ENCODE peak calls at places on chromosomes 11 and 22, in ten cellular contexts. One of them, this sample, is unnamed.
A peak's percentile ranks its signal among the peaks of the same experiment; 100 is the strongest.

GRCh38 chr11:33296695-33297094 is 39.5 kb downstream of the HIPK3 start:
- DNase-seq in PC-3: no peak
- DNase-seq in body of pancreas: no peak
- DNase-seq in heart right ventricle: no peak
- DNase-seq in MCF 10A: no peak
- DNase-seq in esophagus muscularis mucosa: no peak
- DNase-seq in CD4-positive, alpha-beta T cell: no peak
- DNase-seq in tibial artery: no peak
- DNase-seq in neural crest cell: no peak
- DNase-seq in BJ: no peak
- DNase-seq in this sample: no peak

GRCh38 chr22:39183991-39184585 is 31.6 kb upstream of the CBX7 start:
- DNase-seq in PC-3: peak; percentile 3
- DNase-seq in body of pancreas: peak; percentile 84
- DNase-seq in heart right ventricle: no peak
- DNase-seq in MCF 10A: no peak
- DNase-seq in esophagus muscularis mucosa: no peak
- DNase-seq in CD4-positive, alpha-beta T cell: no peak
- DNase-seq in tibial artery: no peak
- DNase-seq in neural crest cell: no peak
- DNase-seq in BJ: no peak
- DNase-seq in this sample: no peak

GRCh38 chr11:45517171-45517770 is 148.2 kb downstream of the CHST1 start:
- DNase-seq in PC-3: no peak
- DNase-seq in body of pancreas: no peak
- DNase-seq in heart right ventricle: no peak
- DNase-seq in MCF 10A: no peak
- DNase-seq in esophagus muscularis mucosa: no peak
- DNase-seq in CD4-positive, alpha-beta T cell: no peak
- DNase-seq in tibial artery: no peak
- DNase-seq in neural crest cell: no peak
- DNase-seq in BJ: no peak
- DNase-seq in this sample: no peak

GRCh38 chr22:42895087-42895486 is 38.0 kb upstream of the ARFGAP3 start:
- DNase-seq in PC-3: no peak
- DNase-seq in body of pancreas: no peak
- DNase-seq in heart right ventricle: no peak
- DNase-seq in MCF 10A: no peak
- DNase-seq in esophagus muscularis mucosa: no peak
- DNase-seq in CD4-positive, alpha-beta T cell: no peak
- DNase-seq in tibial artery: no peak
- DNase-seq in neural crest cell: no peak
- DNase-seq in BJ: no peak
- DNase-seq in this sample: no peak

GRCh38 chr11:113184498-113184897 is 129.9 kb upstream of the TTC12 start:
- DNase-seq in PC-3: peak; percentile 75
- DNase-seq in body of pancreas: no peak
- DNase-seq in heart right ventricle: no peak
- DNase-seq in MCF 10A: peak; percentile 89
- DNase-seq in esophagus muscularis mucosa: no peak
- DNase-seq in CD4-positive, alpha-beta T cell: no peak
- DNase-seq in tibial artery: no peak
- DNase-seq in neural crest cell: no peak
- DNase-seq in BJ: peak; percentile 67
- DNase-seq in this sample: peak; percentile 41

GRCh38 chr11:10701982-10702381 is 8.4 kb upstream of the IRAG1 start:
- DNase-seq in PC-3: peak; percentile 25
- DNase-seq in body of pancreas: no peak
- DNase-seq in heart right ventricle: no peak
- DNase-seq in MCF 10A: no peak
- DNase-seq in esophagus muscularis mucosa: no peak
- DNase-seq in CD4-positive, alpha-beta T cell: no peak
- DNase-seq in tibial artery: no peak
- DNase-seq in neural crest cell: no peak
- DNase-seq in BJ: no peak
- DNase-seq in this sample: no peak

GRCh38 chr22:22702874-22703570 is 58.6 kb downstream of the GGTLC2 start:
- DNase-seq in PC-3: no peak
- DNase-seq in body of pancreas: no peak
- DNase-seq in heart right ventricle: no peak
- DNase-seq in MCF 10A: no peak
- DNase-seq in esophagus muscularis mucosa: no peak
- DNase-seq in CD4-positive, alpha-beta T cell: no peak
- DNase-seq in tibial artery: no peak
- DNase-seq in neural crest cell: no peak
- DNase-seq in BJ: no peak
- DNase-seq in this sample: no peak

GRCh38 chr11:126318642-126319373 is 14.9 kb downstream of the DCPS start:
- DNase-seq in PC-3: peak; percentile 43
- DNase-seq in body of pancreas: peak; percentile 56
- DNase-seq in heart right ventricle: no peak
- DNase-seq in MCF 10A: peak; percentile 74
- DNase-seq in esophagus muscularis mucosa: no peak
- DNase-seq in CD4-positive, alpha-beta T cell: no peak
- DNase-seq in tibial artery: peak; percentile 62
- DNase-seq in neural crest cell: no peak
- DNase-seq in BJ: peak; percentile 92
- DNase-seq in this sample: peak; percentile 88

DNA sequence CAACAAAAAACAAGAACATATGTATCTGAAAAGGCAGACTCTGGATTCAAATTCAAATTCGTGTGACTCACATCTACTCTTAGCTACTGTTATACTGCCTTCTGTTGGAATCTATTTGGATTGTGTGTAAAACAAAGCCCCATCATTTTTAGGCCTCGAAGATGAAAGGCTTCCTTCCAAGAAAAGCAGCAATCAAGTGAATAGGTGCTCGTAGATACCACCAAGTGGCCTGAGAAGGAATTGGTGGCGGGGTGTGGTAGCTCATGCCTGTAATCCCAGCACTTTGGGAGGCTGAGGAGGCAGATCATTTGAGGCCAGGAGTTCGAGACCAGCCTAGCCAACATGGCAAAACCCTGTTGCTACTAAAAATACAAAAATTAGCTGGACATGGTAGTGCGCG is 4.2 kb downstream of the GRAMD1B start:
- DNase-seq in PC-3: peak; percentile 51
- DNase-seq in body of pancreas: no peak
- DNase-seq in heart right ventricle: no peak
- DNase-seq in MCF 10A: peak; percentile 35
- DNase-seq in esophagus muscularis mucosa: no peak
- DNase-seq in CD4-positive, alpha-beta T cell: peak; percentile 11
- DNase-seq in tibial artery: no peak
- DNase-seq in neural crest cell: no peak
- DNase-seq in BJ: no peak
- DNase-seq in this sample: no peak
- TF ChIP-seq CTCF in PC-3: peak; percentile 53
- TF ChIP-seq CTCF in body of pancreas: no peak
- TF ChIP-seq CTCF in heart right ventricle: no peak
- TF ChIP-seq CTCF in MCF 10A: no peak
- TF ChIP-seq CTCF in esophagus muscularis mucosa: no peak
- TF ChIP-seq CTCF in CD4-positive, alpha-beta T cell: peak; percentile 42
- TF ChIP-seq CTCF in tibial artery: no peak
- TF ChIP-seq CTCF in neural crest cell: peak; percentile 42
- TF ChIP-seq CTCF in BJ: peak; percentile 35
- TF ChIP-seq CTCF in this sample: peak; percentile 4

GRCh38 chr22:19086417-19086816 is 35.8 kb downstream of the DGCR2 start:
- DNase-seq in PC-3: no peak
- DNase-seq in body of pancreas: no peak
- DNase-seq in heart right ventricle: no peak
- DNase-seq in MCF 10A: no peak
- DNase-seq in esophagus muscularis mucosa: no peak
- DNase-seq in CD4-positive, alpha-beta T cell: no peak
- DNase-seq in tibial artery: no peak
- DNase-seq in neural crest cell: no peak
- DNase-seq in BJ: no peak
- DNase-seq in this sample: no peak

GRCh38 chr22:19082793-19083192 is 39.4 kb downstream of the DGCR2 start:
- DNase-seq in PC-3: no peak
- DNase-seq in body of pancreas: no peak
- DNase-seq in heart right ventricle: no peak
- DNase-seq in MCF 10A: no peak
- DNase-seq in esophagus muscularis mucosa: no peak
- DNase-seq in CD4-positive, alpha-beta T cell: no peak
- DNase-seq in tibial artery: no peak
- DNase-seq in neural crest cell: no peak
- DNase-seq in BJ: no peak
- DNase-seq in this sample: no peak

GRCh38 chr22:19086944-19087343 is 35.3 kb downstream of the DGCR2 start:
- DNase-seq in PC-3: peak; percentile 3
- DNase-seq in body of pancreas: no peak
- DNase-seq in heart right ventricle: no peak
- DNase-seq in MCF 10A: no peak
- DNase-seq in esophagus muscularis mucosa: no peak
- DNase-seq in CD4-positive, alpha-beta T cell: no peak
- DNase-seq in tibial artery: no peak
- DNase-seq in neural crest cell: no peak
- DNase-seq in BJ: no peak
- DNase-seq in this sample: no peak

GRCh38 chr22:19082101-19082500 is 40.1 kb downstream of the DGCR2 start:
- DNase-seq in PC-3: no peak
- DNase-seq in body of pancreas: no peak
- DNase-seq in heart right ventricle: no peak
- DNase-seq in MCF 10A: no peak
- DNase-seq in esophagus muscularis mucosa: no peak
- DNase-seq in CD4-positive, alpha-beta T cell: no peak
- DNase-seq in tibial artery: no peak
- DNase-seq in neural crest cell: no peak
- DNase-seq in BJ: no peak
- DNase-seq in this sample: no peak

GRCh38 chr22:19085233-19086043 is 36.8 kb downstream of the DGCR2 start:
- DNase-seq in PC-3: peak; percentile 51
- DNase-seq in body of pancreas: no peak
- DNase-seq in heart right ventricle: no peak
- DNase-seq in MCF 10A: peak; percentile 38
- DNase-seq in esophagus muscularis mucosa: no peak
- DNase-seq in CD4-positive, alpha-beta T cell: no peak
- DNase-seq in tibial artery: no peak
- DNase-seq in neural crest cell: peak; percentile 6
- DNase-seq in BJ: no peak
- DNase-seq in this sample: no peak
- TF ChIP-seq CTCF in PC-3: peak; percentile 58
- TF ChIP-seq CTCF in body of pancreas: peak; percentile 36
- TF ChIP-seq CTCF in heart right ventricle: no peak
- TF ChIP-seq CTCF in MCF 10A: peak; percentile 41
- TF ChIP-seq CTCF in esophagus muscularis mucosa: no peak
- TF ChIP-seq CTCF in CD4-positive, alpha-beta T cell: no peak
- TF ChIP-seq CTCF in tibial artery: no peak
- TF ChIP-seq CTCF in neural crest cell: peak; percentile 43
- TF ChIP-seq CTCF in BJ: peak; percentile 52
- TF ChIP-seq CTCF in this sample: peak; percentile 50

DNA sequence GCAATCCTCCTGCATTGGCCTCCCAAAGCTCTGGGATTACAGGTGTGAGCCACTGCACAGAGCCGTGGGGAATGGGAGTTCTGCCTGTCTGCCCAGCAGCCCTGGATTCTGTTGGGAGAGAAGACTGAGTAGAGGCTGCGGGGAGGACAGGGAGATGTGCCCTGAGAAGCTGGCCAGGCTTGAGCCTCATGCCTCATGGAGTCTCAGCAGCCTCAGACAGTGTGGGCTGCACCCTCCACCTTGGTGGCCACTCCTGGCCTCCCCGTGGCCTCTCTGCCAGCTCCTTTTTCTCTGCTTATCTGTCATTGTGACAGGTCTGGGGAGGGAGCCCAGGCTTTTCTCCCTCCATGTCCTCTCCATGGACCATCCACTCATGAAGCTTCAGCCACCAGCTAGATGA is 43.2 kb downstream of the DKK3 start:
- DNase-seq in PC-3: no peak
- DNase-seq in body of pancreas: no peak
- DNase-seq in heart right ventricle: no peak
- DNase-seq in MCF 10A: no peak
- DNase-seq in esophagus muscularis mucosa: no peak
- DNase-seq in CD4-positive, alpha-beta T cell: no peak
- DNase-seq in tibial artery: no peak
- DNase-seq in neural crest cell: no peak
- DNase-seq in BJ: no peak
- DNase-seq in this sample: no peak
- TF ChIP-seq CTCF in PC-3: no peak
- TF ChIP-seq CTCF in body of pancreas: no peak
- TF ChIP-seq CTCF in heart right ventricle: no peak
- TF ChIP-seq CTCF in MCF 10A: no peak
- TF ChIP-seq CTCF in esophagus muscularis mucosa: no peak
- TF ChIP-seq CTCF in CD4-positive, alpha-beta T cell: no peak
- TF ChIP-seq CTCF in tibial artery: no peak
- TF ChIP-seq CTCF in neural crest cell: no peak
- TF ChIP-seq CTCF in BJ: no peak
- TF ChIP-seq CTCF in this sample: no peak

GRCh38 chr11:8873966-8874365 is 37.0 kb upstream of the AKIP1 start:
- DNase-seq in PC-3: no peak
- DNase-seq in body of pancreas: no peak
- DNase-seq in heart right ventricle: no peak
- DNase-seq in MCF 10A: no peak
- DNase-seq in esophagus muscularis mucosa: no peak
- DNase-seq in CD4-positive, alpha-beta T cell: no peak
- DNase-seq in tibial artery: no peak
- DNase-seq in neural crest cell: no peak
- DNase-seq in BJ: no peak
- DNase-seq in this sample: no peak

GRCh38 chr11:8867856-8868705 is 42.9 kb upstream of the AKIP1 start:
- DNase-seq in PC-3: no peak
- DNase-seq in body of pancreas: no peak
- DNase-seq in heart right ventricle: no peak
- DNase-seq in MCF 10A: peak; percentile 58
- DNase-seq in esophagus muscularis mucosa: no peak
- DNase-seq in CD4-positive, alpha-beta T cell: no peak
- DNase-seq in tibial artery: no peak
- DNase-seq in neural crest cell: no peak
- DNase-seq in BJ: no peak
- DNase-seq in this sample: no peak

GRCh38 chr11:8871283-8871775 is 39.7 kb upstream of the AKIP1 start:
- DNase-seq in PC-3: peak; percentile 53
- DNase-seq in body of pancreas: peak; percentile 66
- DNase-seq in heart right ventricle: peak; percentile 72
- DNase-seq in MCF 10A: peak; percentile 56
- DNase-seq in esophagus muscularis mucosa: no peak
- DNase-seq in CD4-positive, alpha-beta T cell: no peak
- DNase-seq in tibial artery: peak; percentile 55
- DNase-seq in neural crest cell: peak; percentile 48
- DNase-seq in BJ: peak; percentile 76
- DNase-seq in this sample: peak; percentile 87

GRCh38 chr11:8872017-8872416 is 39.0 kb upstream of the AKIP1 start:
- DNase-seq in PC-3: no peak
- DNase-seq in body of pancreas: no peak
- DNase-seq in heart right ventricle: no peak
- DNase-seq in MCF 10A: no peak
- DNase-seq in esophagus muscularis mucosa: no peak
- DNase-seq in CD4-positive, alpha-beta T cell: no peak
- DNase-seq in tibial artery: no peak
- DNase-seq in neural crest cell: no peak
- DNase-seq in BJ: no peak
- DNase-seq in this sample: no peak

DNA sequence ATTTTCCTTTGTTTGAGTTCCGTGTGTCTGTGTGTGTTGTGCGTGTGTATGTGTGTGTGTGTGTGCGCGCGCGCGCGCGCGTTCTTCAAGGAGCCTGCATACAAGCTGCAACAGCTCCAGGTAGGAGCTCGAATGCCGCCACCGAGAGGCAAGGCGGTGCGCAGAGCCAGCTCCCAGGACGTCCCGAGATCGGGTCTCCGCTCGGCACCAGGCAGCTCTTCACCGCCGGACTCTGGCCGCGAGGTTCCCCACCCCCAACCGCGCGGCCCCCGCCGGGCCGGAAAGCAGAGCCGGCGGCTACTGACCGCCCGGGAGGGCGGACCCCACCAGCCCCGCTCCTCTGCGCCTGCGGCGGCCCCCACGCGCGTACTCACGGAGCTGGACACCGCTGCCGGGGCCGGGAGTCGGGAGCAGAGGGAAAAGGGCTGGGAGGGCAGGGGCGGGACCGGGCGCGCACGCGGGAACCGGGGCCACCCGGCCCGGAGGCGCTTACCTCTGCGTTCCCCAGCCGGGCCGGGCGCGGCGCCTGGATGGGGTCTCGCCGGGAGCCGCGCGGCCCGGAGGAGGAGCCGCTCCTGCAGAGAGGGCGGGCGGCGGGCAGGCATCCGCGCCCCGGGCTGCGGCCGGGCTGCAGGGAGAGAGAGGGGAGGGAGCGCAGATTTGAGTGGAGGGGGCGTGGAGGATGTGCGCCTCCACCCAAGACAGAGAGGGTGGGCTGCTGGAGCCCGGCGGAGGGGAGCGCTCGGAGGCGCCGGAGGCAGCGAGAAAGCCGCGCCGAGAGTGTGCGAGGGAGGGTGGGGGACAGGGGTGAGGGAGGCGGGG is 40.3 kb upstream of the AKIP1 start:
- DNase-seq in PC-3: peak; percentile 54
- DNase-seq in body of pancreas: peak; percentile 66
- DNase-seq in heart right ventricle: peak; percentile 59
- DNase-seq in MCF 10A: peak; percentile 59
- DNase-seq in esophagus muscularis mucosa: no peak
- DNase-seq in CD4-positive, alpha-beta T cell: no peak
- DNase-seq in tibial artery: peak; percentile 34
- DNase-seq in neural crest cell: peak; percentile 59
- DNase-seq in BJ: no peak
- DNase-seq in this sample: peak; percentile 48
- TF ChIP-seq CTCF in PC-3: peak; percentile 15
- TF ChIP-seq CTCF in body of pancreas: peak; percentile 6
- TF ChIP-seq CTCF in heart right ventricle: no peak
- TF ChIP-seq CTCF in MCF 10A: no peak
- TF ChIP-seq CTCF in esophagus muscularis mucosa: no peak
- TF ChIP-seq CTCF in CD4-positive, alpha-beta T cell: no peak
- TF ChIP-seq CTCF in tibial artery: no peak
- TF ChIP-seq CTCF in neural crest cell: no peak
- TF ChIP-seq CTCF in BJ: no peak
- TF ChIP-seq CTCF in this sample: no peak